ENCODE peak calls at places on chromosome 11, in nine cellular contexts. One of them, this sample, is unnamed.
A peak's percentile ranks its signal among the peaks of the same experiment; 100 is the strongest.

GRCh38 chr11:75627879-75628668 is 40.8 kb downstream of the MAP6 start:
- DNase-seq in H9: peak; percentile 53
- DNase-seq in non-pigmented ciliary epithelial cell: no peak
- DNase-seq in stimulated activated CD4-positive, alpha-beta T cell treated with anti-CD3 and anti-CD28 coated beads, Interleukin-15, amount 100 ng/mL, for 1 hour: no peak
- DNase-seq in nucleus accumbens: no peak
- DNase-seq in GF-D8: no peak
- DNase-seq in H4: no peak
- DNase-seq in NCI-H1436: no peak
- DNase-seq in HS-5: no peak
- DNase-seq in this sample: no peak

GRCh38 chr11:73184953-73185671 is 33.0 kb upstream of the P2RY2 start:
- DNase-seq in GF-D8: peak; percentile 61
- DNase-seq in HS-5: no peak
- DNase-seq in stimulated activated CD4-positive, alpha-beta T cell treated with anti-CD3 and anti-CD28 coated beads, Interleukin-15, amount 100 ng/mL, for 1 hour: no peak
- DNase-seq in H9: peak; percentile 82
- DNase-seq in nucleus accumbens: peak; percentile 21
- DNase-seq in NCI-H1436: peak; percentile 40
- DNase-seq in non-pigmented ciliary epithelial cell: no peak
- DNase-seq in H4: peak; percentile 53
- DNase-seq in this sample: peak; percentile 66

GRCh38 chr11:59560290-59560701 is 49.0 kb downstream of the OR4D9 start:
- DNase-seq in stimulated activated CD4-positive, alpha-beta T cell treated with anti-CD3 and anti-CD28 coated beads, Interleukin-15, amount 100 ng/mL, for 1 hour: peak; percentile 54
- DNase-seq in GF-D8: peak; percentile 36
- DNase-seq in non-pigmented ciliary epithelial cell: no peak
- DNase-seq in nucleus accumbens: no peak
- DNase-seq in H4: peak; percentile 80
- DNase-seq in HS-5: peak; percentile 72
- DNase-seq in H9: peak; percentile 88
- DNase-seq in NCI-H1436: peak; percentile 68
- DNase-seq in this sample: peak; percentile 77

GRCh38 chr11:68140496-68141246 is 19.5 kb upstream of the CHKA start:
- DNase-seq in nucleus accumbens: no peak
- DNase-seq in stimulated activated CD4-positive, alpha-beta T cell treated with anti-CD3 and anti-CD28 coated beads, Interleukin-15, amount 100 ng/mL, for 1 hour: no peak
- DNase-seq in GF-D8: no peak
- DNase-seq in NCI-H1436: no peak
- DNase-seq in HS-5: no peak
- DNase-seq in H9: no peak
- DNase-seq in H4: no peak
- DNase-seq in non-pigmented ciliary epithelial cell: no peak
- DNase-seq in this sample: no peak

GRCh38 chr11:93089474-93090102 is 108.2 kb downstream of the SLC36A4 start:
- DNase-seq in stimulated activated CD4-positive, alpha-beta T cell treated with anti-CD3 and anti-CD28 coated beads, Interleukin-15, amount 100 ng/mL, for 1 hour: no peak
- DNase-seq in GF-D8: no peak
- DNase-seq in HS-5: no peak
- DNase-seq in NCI-H1436: peak; percentile 83
- DNase-seq in non-pigmented ciliary epithelial cell: peak; percentile 36
- DNase-seq in H9: peak; percentile 68
- DNase-seq in H4: peak; percentile 39
- DNase-seq in nucleus accumbens: peak; percentile 6
- DNase-seq in this sample: no peak

GRCh38 chr11:16240687-16241086 is 115.7 kb downstream of the SOX6 start:
- DNase-seq in GF-D8: no peak
- DNase-seq in NCI-H1436: no peak
- DNase-seq in HS-5: no peak
- DNase-seq in non-pigmented ciliary epithelial cell: no peak
- DNase-seq in stimulated activated CD4-positive, alpha-beta T cell treated with anti-CD3 and anti-CD28 coated beads, Interleukin-15, amount 100 ng/mL, for 1 hour: no peak
- DNase-seq in H4: no peak
- DNase-seq in H9: no peak
- DNase-seq in nucleus accumbens: no peak
- DNase-seq in this sample: no peak

GRCh38 chr11:134580635-134581025 is 168.6 kb upstream of the B3GAT1 start:
- DNase-seq in non-pigmented ciliary epithelial cell: no peak
- DNase-seq in HS-5: no peak
- DNase-seq in nucleus accumbens: no peak
- DNase-seq in stimulated activated CD4-positive, alpha-beta T cell treated with anti-CD3 and anti-CD28 coated beads, Interleukin-15, amount 100 ng/mL, for 1 hour: no peak
- DNase-seq in H4: no peak
- DNase-seq in H9: no peak
- DNase-seq in NCI-H1436: no peak
- DNase-seq in GF-D8: no peak
- DNase-seq in this sample: no peak

GRCh38 chr11:40885257-40885947 is 574.0 kb downstream of the LRRC4C start:
- DNase-seq in HS-5: no peak
- DNase-seq in non-pigmented ciliary epithelial cell: no peak
- DNase-seq in H9: no peak
- DNase-seq in NCI-H1436: peak; percentile 0
- DNase-seq in H4: no peak
- DNase-seq in GF-D8: no peak
- DNase-seq in stimulated activated CD4-positive, alpha-beta T cell treated with anti-CD3 and anti-CD28 coated beads, Interleukin-15, amount 100 ng/mL, for 1 hour: no peak
- DNase-seq in nucleus accumbens: no peak
- DNase-seq in this sample: no peak

GRCh38 chr11:61533401-61533800 is 24.9 kb downstream of the LRRC10B start:
- DNase-seq in H4: no peak
- DNase-seq in HS-5: no peak
- DNase-seq in GF-D8: no peak
- DNase-seq in NCI-H1436: no peak
- DNase-seq in non-pigmented ciliary epithelial cell: no peak
- DNase-seq in stimulated activated CD4-positive, alpha-beta T cell treated with anti-CD3 and anti-CD28 coated beads, Interleukin-15, amount 100 ng/mL, for 1 hour: no peak
- DNase-seq in H9: no peak
- DNase-seq in nucleus accumbens: no peak
- DNase-seq in this sample: no peak

GRCh38 chr11:83064011-83064410 is 7.7 kb downstream of the RAB30 start:
- DNase-seq in non-pigmented ciliary epithelial cell: no peak
- DNase-seq in HS-5: no peak
- DNase-seq in GF-D8: no peak
- DNase-seq in H9: no peak
- DNase-seq in H4: no peak
- DNase-seq in NCI-H1436: no peak
- DNase-seq in nucleus accumbens: no peak
- DNase-seq in stimulated activated CD4-positive, alpha-beta T cell treated with anti-CD3 and anti-CD28 coated beads, Interleukin-15, amount 100 ng/mL, for 1 hour: no peak
- DNase-seq in this sample: no peak

GRCh38 chr11:122140535-122140934 is 24.5 kb upstream of the BLID start:
- DNase-seq in NCI-H1436: no peak
- DNase-seq in GF-D8: no peak
- DNase-seq in stimulated activated CD4-positive, alpha-beta T cell treated with anti-CD3 and anti-CD28 coated beads, Interleukin-15, amount 100 ng/mL, for 1 hour: no peak
- DNase-seq in H4: no peak
- DNase-seq in non-pigmented ciliary epithelial cell: peak; percentile 85
- DNase-seq in nucleus accumbens: no peak
- DNase-seq in HS-5: peak; percentile 84
- DNase-seq in H9: no peak
- DNase-seq in this sample: peak; percentile 85

GRCh38 chr11:59801981-59802638 is 8.5 kb downstream of the MRPL16 start:
- DNase-seq in H4: no peak
- DNase-seq in H9: no peak
- DNase-seq in non-pigmented ciliary epithelial cell: no peak
- DNase-seq in NCI-H1436: no peak
- DNase-seq in HS-5: no peak
- DNase-seq in stimulated activated CD4-positive, alpha-beta T cell treated with anti-CD3 and anti-CD28 coated beads, Interleukin-15, amount 100 ng/mL, for 1 hour: no peak
- DNase-seq in nucleus accumbens: no peak
- DNase-seq in GF-D8: no peak
- DNase-seq in this sample: no peak

GRCh38 chr11:14267861-14268635 is 90.9 kb downstream of the RRAS2 start:
- DNase-seq in HS-5: no peak
- DNase-seq in GF-D8: no peak
- DNase-seq in H4: no peak
- DNase-seq in non-pigmented ciliary epithelial cell: no peak
- DNase-seq in nucleus accumbens: no peak
- DNase-seq in stimulated activated CD4-positive, alpha-beta T cell treated with anti-CD3 and anti-CD28 coated beads, Interleukin-15, amount 100 ng/mL, for 1 hour: no peak
- DNase-seq in NCI-H1436: no peak
- DNase-seq in H9: no peak
- DNase-seq in this sample: no peak

GRCh38 chr11:114180301-114181055 is 115.7 kb upstream of the NNMT start:
- DNase-seq in GF-D8: peak; percentile 31
- DNase-seq in NCI-H1436: peak; percentile 50
- DNase-seq in stimulated activated CD4-positive, alpha-beta T cell treated with anti-CD3 and anti-CD28 coated beads, Interleukin-15, amount 100 ng/mL, for 1 hour: no peak
- DNase-seq in H4: peak; percentile 36
- DNase-seq in nucleus accumbens: no peak
- DNase-seq in HS-5: no peak
- DNase-seq in H9: peak; percentile 59
- DNase-seq in non-pigmented ciliary epithelial cell: no peak
- DNase-seq in this sample: no peak

GRCh38 chr11:92329137-92329536 is 104.5 kb downstream of the FAT3 start:
- DNase-seq in stimulated activated CD4-positive, alpha-beta T cell treated with anti-CD3 and anti-CD28 coated beads, Interleukin-15, amount 100 ng/mL, for 1 hour: no peak
- DNase-seq in H4: no peak
- DNase-seq in non-pigmented ciliary epithelial cell: no peak
- DNase-seq in NCI-H1436: no peak
- DNase-seq in GF-D8: no peak
- DNase-seq in nucleus accumbens: no peak
- DNase-seq in H9: no peak
- DNase-seq in HS-5: no peak
- DNase-seq in this sample: no peak

GRCh38 chr11:105793092-105793491 is 183.2 kb downstream of the GRIA4 start:
- DNase-seq in H4: no peak
- DNase-seq in non-pigmented ciliary epithelial cell: no peak
- DNase-seq in H9: no peak
- DNase-seq in stimulated activated CD4-positive, alpha-beta T cell treated with anti-CD3 and anti-CD28 coated beads, Interleukin-15, amount 100 ng/mL, for 1 hour: no peak
- DNase-seq in HS-5: no peak
- DNase-seq in nucleus accumbens: no peak
- DNase-seq in GF-D8: no peak
- DNase-seq in NCI-H1436: no peak
- DNase-seq in this sample: no peak

GRCh38 chr11:130451261-130452019 is 3.0 kb downstream of the ADAMTS15 start:
- DNase-seq in H9: no peak
- DNase-seq in nucleus accumbens: no peak
- DNase-seq in stimulated activated CD4-positive, alpha-beta T cell treated with anti-CD3 and anti-CD28 coated beads, Interleukin-15, amount 100 ng/mL, for 1 hour: no peak
- DNase-seq in H4: no peak
- DNase-seq in non-pigmented ciliary epithelial cell: no peak
- DNase-seq in NCI-H1436: no peak
- DNase-seq in HS-5: no peak
- DNase-seq in GF-D8: no peak
- DNase-seq in this sample: no peak

GRCh38 chr11:112085822-112086421 is 634 bp downstream of the TIMM8B start:
- DNase-seq in nucleus accumbens: no peak
- DNase-seq in NCI-H1436: no peak
- DNase-seq in H9: no peak
- DNase-seq in GF-D8: peak; percentile 71
- DNase-seq in H4: peak; percentile 12
- DNase-seq in stimulated activated CD4-positive, alpha-beta T cell treated with anti-CD3 and anti-CD28 coated beads, Interleukin-15, amount 100 ng/mL, for 1 hour: no peak
- DNase-seq in non-pigmented ciliary epithelial cell: no peak
- DNase-seq in HS-5: no peak
- DNase-seq in this sample: no peak

This sample was measured in HS-27A.